ENCODE peak calls at places on chromosomes 7 and 10, in five cellular contexts. Q is stimulated activated CD8-positive, alpha-beta memory T cell treated with anti-CD3 and anti-CD28 coated beads, Interleukin-2, amount 100 ng/mL, for 1 hour; P is activated CD8-positive, alpha-beta memory T cell treated with anti-CD3 and anti-CD28 coated beads, Interleukin-2, amount 50 U/mL, for 4 hours; N is NCI-H524 treated with DMSO at 0.1 percent for 48 hours; Y is kidney epithelial cell. W is an unnamed sample.

GRCh38 chr7:55477781-55478374 is 94.4 kb downstream of the VOPP1 start:
- DNase-seq in Q (no peak), Y (peak), P (no peak), N (no peak), W (no peak)

GRCh38 chr10:79202188-79203013 is 133.6 kb downstream of the ZMIZ1 start:
- DNase-seq in Q (no peak), N (no peak), Y (no peak), P (peak), W (peak)

GRCh38 chr10:22086730-22087364 is 83.3 kb upstream of the DNAJC1 start:
- DNase-seq in P (no peak), Y (no peak), N (no peak), Q (no peak), W (no peak)

GRCh38 chr10:113213041-113213440 is 263.0 kb downstream of the TCF7L2 start:
- DNase-seq in N (no peak), Q (no peak), P (no peak), Y (no peak), W (no peak)

GRCh38 chr7:90210925-90211324 is 615 bp upstream of the STEAP2 start:
- DNase-seq in P (no peak), Y (no peak), N (no peak), Q (no peak), W (no peak)

GRCh38 chr10:43377393-43377883 is 6.0 kb downstream of the FXYD4 start:
- DNase-seq in Y (no peak), N (no peak), Q (no peak), P (no peak), W (no peak)

GRCh38 chr10:132931258-132931657 is 11.1 kb downstream of the CFAP46 start:
- DNase-seq in Y (no peak), P (no peak), Q (no peak), N (no peak), W (no peak)

GRCh38 chr7:116576350-116577319 is 51.8 kb downstream of the CAV1 start:
- DNase-seq in N (no peak), Q (no peak), P (no peak), Y (peak), W (no peak)

GRCh38 chr7:106284516-106285050 is at the start of gene NAMPT:
- DNase-seq in P (peak), N (no peak), Q (no peak), Y (no peak), W (no peak)

GRCh38 chr10:72162978-72163377 is 52.8 kb upstream of the ANAPC16 start:
- DNase-seq in P (no peak), Y (no peak), N (no peak), Q (no peak), W (no peak)

GRCh38 chr7:130143334-130143732 is 61.9 kb downstream of the TMEM209 start:
- DNase-seq in Y (no peak), N (no peak), P (no peak), Q (no peak), W (no peak)

GRCh38 chr7:30166155-30166840 is 31.5 kb downstream of the MTURN start:
- DNase-seq in P (no peak), Q (no peak), Y (no peak), N (no peak), W (no peak)

GRCh38 chr10:97648557-97649404 is 8.3 kb downstream of the PI4K2A start:
- DNase-seq in Q (peak), Y (peak), N (no peak), P (peak), W (no peak)

GRCh38 chr10:44435196-44435595 is 50.3 kb upstream of the CXCL12 start:
- DNase-seq in Q (no peak), P (no peak), N (no peak), Y (no peak), W (no peak)

W was measured in GM19239.